ENCODE peak calls at places on chromosomes 6 and 20, in eight cellular contexts. A is heart left ventricle, S is PC-3, B is foreskin fibroblast, Q is hepatocyte, Y is AG09309, K is cardiac fibroblast, E is astrocyte of the cerebellum. J is an unnamed sample.

GRCh38 chr6:14743465-14744211 is 502.2 kb upstream of the JARID2 start:
- DNase-seq in E (peak; percentile 93), Y (peak; percentile 97), A (no peak), S (peak; percentile 99), B (peak; percentile 99), Q (peak; percentile 80), K (peak; percentile 99), J (peak; percentile 98)

GRCh38 chr6:4661391-4661790 is 114.8 kb upstream of the CDYL start:
- DNase-seq in K (no peak), E (no peak), B (no peak), Y (no peak), A (no peak), Q (no peak), S (no peak), J (no peak)

GRCh38 chr6:116405663-116406329 is 35.0 kb downstream of the DSE start:
- DNase-seq in E (no peak), S (peak; percentile 61), Y (no peak), A (no peak), B (peak; percentile 70), K (peak; percentile 52), Q (no peak), J (peak; percentile 77)

GRCh38 chr20:14853079-14853478 is 515.7 kb upstream of the FLRT3 start:
- DNase-seq in K (no peak), Y (no peak), Q (no peak), S (no peak), A (no peak), E (no peak), B (no peak), J (no peak)

GRCh38 chr6:22250486-22250885 is 46.4 kb downstream of the PRL start:
- DNase-seq in A (no peak), S (no peak), B (no peak), Q (peak; percentile 18), E (no peak), Y (no peak), K (no peak), J (peak; percentile 17)

GRCh38 chr20:39547546-39548410 is 585.6 kb downstream of the DHX35 start:
- DNase-seq in Y (no peak), A (no peak), S (no peak), Q (no peak), E (no peak), B (no peak), K (no peak), J (no peak)

GRCh38 chr6:166954118-166954713 is 2.1 kb downstream of the RNASET2 start:
- DNase-seq in Y (no peak), A (no peak), S (no peak), K (no peak), E (no peak), Q (no peak), B (no peak), J (no peak)

GRCh38 chr6:78883651-78884050 is 16.3 kb downstream of the IRAK1BP1 start:
- DNase-seq in B (no peak), Y (no peak), Q (no peak), A (no peak), S (no peak), E (no peak), K (no peak), J (no peak)

GRCh38 chr20:1764136-1765033 is 106.8 kb upstream of the SIRPG start:
- DNase-seq in Y (peak; percentile 47), B (peak; percentile 79), E (peak; percentile 72), A (peak; percentile 70), S (peak; percentile 84), K (peak; percentile 88), Q (peak; percentile 84), J (peak; percentile 81)

GRCh38 chr20:62066983-62067433 is 1.3 kb upstream of the TAF4 start:
- DNase-seq in A (no peak), S (no peak), B (no peak), E (no peak), Q (peak; percentile 68), Y (no peak), K (peak; percentile 21), J (no peak)

GRCh38 chr6:18323935-18324707 is 59.8 kb upstream of the DEK start:
- DNase-seq in A (no peak), K (peak; percentile 74), S (peak; percentile 78), E (no peak), Q (peak; percentile 77), Y (no peak), B (peak; percentile 18), J (peak; percentile 58)

GRCh38 chr6:129212081-129212480 is 329.1 kb downstream of the LAMA2 start:
- DNase-seq in Q (no peak), E (no peak), Y (peak; percentile 82), S (no peak), K (peak; percentile 7), B (no peak), A (no peak), J (peak; percentile 33)

GRCh38 chr6:125191916-125192609 is 38.5 kb downstream of the TPD52L1 start:
- DNase-seq in K (peak; percentile 93), A (peak; percentile 49), Y (peak; percentile 68), S (peak; percentile 82), B (peak; percentile 34), E (peak; percentile 56), Q (peak; percentile 81), J (peak; percentile 91)

GRCh38 chr6:20291764-20292227 is 79.5 kb upstream of the MBOAT1 start:
- DNase-seq in B (peak; percentile 72), Q (peak; percentile 90), S (peak; percentile 93), Y (peak; percentile 45), E (peak; percentile 79), A (peak; percentile 73), K (peak; percentile 90), J (peak; percentile 80)

GRCh38 chr6:2190661-2191389 is 54.6 kb downstream of the GMDS start:
- DNase-seq in Y (no peak), E (no peak), Q (no peak), A (no peak), B (no peak), S (no peak), K (no peak), J (no peak)

GRCh38 chr6:47545223-47545622 is 67.6 kb downstream of the CD2AP start:
- DNase-seq in Y (no peak), K (no peak), B (no peak), Q (no peak), E (no peak), A (no peak), S (no peak), J (no peak)

GRCh38 chr6:15502451-15503345 is 160.1 kb downstream of the DTNBP1 start:
- DNase-seq in Y (no peak), K (no peak), B (no peak), S (no peak), A (peak; percentile 12), Q (no peak), E (no peak), J (no peak)

GRCh38 chr20:44733341-44734069 is 12.2 kb upstream of the KCNK15 start:
- DNase-seq in A (peak; percentile 56), S (peak; percentile 90), B (peak; percentile 72), Q (peak; percentile 85), Y (no peak), E (peak; percentile 49), K (peak; percentile 80), J (peak; percentile 71)

GRCh38 chr6:45677381-45677992 is 299.8 kb upstream of the SUPT3H start:
- DNase-seq in Q (no peak), A (peak; percentile 33), K (peak; percentile 48), E (no peak), Y (no peak), B (no peak), S (peak; percentile 53), J (peak; percentile 55)

GRCh38 chr6:293185-294174 is 1.2 kb downstream of the DUSP22 start:
- DNase-seq in Y (no peak), A (no peak), K (peak; percentile 38), S (peak; percentile 16), Q (no peak), B (no peak), E (no peak), J (peak; percentile 42)

GRCh38 chr6:117237561-117237960 is 27.8 kb upstream of the VGLL2 start:
- DNase-seq in A (no peak), B (no peak), Q (no peak), S (peak; percentile 48), Y (no peak), E (peak; percentile 58), K (peak; percentile 14), J (peak; percentile 62)

GRCh38 chr20:43945391-43946205 is 30.9 kb downstream of the TOX2 start:
- DNase-seq in E (no peak), Y (no peak), K (no peak), Q (no peak), A (no peak), B (no peak), S (no peak), J (no peak)

GRCh38 chr6:123030292-123030691 is 34.3 kb downstream of the CLVS2 start:
- DNase-seq in S (peak; percentile 34), K (peak; percentile 25), Q (peak; percentile 10), E (no peak), A (no peak), Y (no peak), B (no peak), J (peak; percentile 6)

GRCh38 chr20:57440678-57441509 is 49.7 kb downstream of the RBM38 start:
- DNase-seq in Q (peak; percentile 54), E (no peak), S (no peak), A (peak; percentile 84), K (peak; percentile 28), B (peak; percentile 49), Y (no peak), J (peak; percentile 20)

GRCh38 chr6:163405412-163406309 is 8.9 kb upstream of the QKI start:
- DNase-seq in B (peak; percentile 16), K (peak; percentile 33), A (peak; percentile 77), E (no peak), Q (peak; percentile 30), S (no peak), Y (no peak), J (no peak)

GRCh38 chr6:26016326-26017275 is 54.0 kb downstream of the TRIM38 start:
- DNase-seq in A (peak; percentile 63), Q (no peak), E (no peak), B (no peak), S (no peak), Y (no peak), K (peak; percentile 25), J (peak; percentile 22)
- H3K4me3 ChIP-seq in A (peak overlapping the region; percentile 15), Q (no peak overlapping the region), E (peak overlapping the region; percentile 27), B (peak overlapping the region; percentile 42), S (no peak overlapping the region), Y (peak overlapping the region; percentile 36), K (peak overlapping the region; percentile 54), J (peak overlapping the region; percentile 41)

DNA sequence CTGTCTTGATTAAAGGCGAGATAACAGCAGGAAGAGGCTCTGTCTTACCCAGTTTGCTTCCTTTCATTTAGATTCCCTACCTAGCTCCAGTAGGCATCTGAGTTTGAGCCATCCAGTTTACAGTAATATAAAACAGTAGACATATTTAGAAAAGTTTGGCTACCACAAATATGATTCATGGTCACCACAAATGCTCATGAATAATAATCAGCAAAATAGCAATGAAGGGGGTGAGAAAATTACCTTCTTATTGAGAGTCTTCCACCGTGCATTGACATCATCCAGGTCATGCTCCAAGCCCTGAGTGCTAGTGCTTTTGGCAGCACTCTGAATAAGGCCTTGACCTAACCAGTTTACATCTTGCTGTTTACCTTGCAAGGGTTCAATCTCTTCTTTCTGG is 106.2 kb downstream of the DST start:
- DNase-seq in Q (no peak), S (peak; percentile 29), B (no peak), K (peak; percentile 40), A (no peak), Y (no peak), E (peak; percentile 47), J (no peak)
- TF ChIP-seq CTCF in Q (no peak), S (no peak), B (no peak), K (no peak), A (no peak), Y (no peak), E (no peak), J (no peak)

GRCh38 chr20:3612795-3613560 is 50.2 kb downstream of the GFRA4 start:
- DNase-seq in B (peak; percentile 29), E (no peak), Y (no peak), A (no peak), K (no peak), S (peak; percentile 13), Q (no peak), J (no peak)
- H3K4me3 ChIP-seq in B (no peak overlapping the region), E (no peak overlapping the region), Y (no peak overlapping the region), A (no peak overlapping the region), K (no peak overlapping the region), S (no peak overlapping the region), Q (no peak overlapping the region), J (no peak overlapping the region)

GRCh38 chr6:43926644-43927524 is 156.9 kb downstream of the VEGFA start:
- DNase-seq in B (peak; percentile 88), S (peak; percentile 53), Q (peak; percentile 92), K (peak; percentile 78), E (peak; percentile 70), Y (peak; percentile 93), A (no peak), J (peak; percentile 89)
- TF ChIP-seq CTCF in B (peak; percentile 14), S (no peak), Q (peak; percentile 25), K (no peak), E (no peak), Y (no peak), A (no peak), J (no peak)

J was measured in astrocyte of the spinal cord.